ENCODE peak calls at places on chromosomes 11 and 22, in six cellular contexts. A is esophagus muscularis mucosa, R is brain microvascular endothelial cell, M is heart left ventricle, U is tibial nerve, J is OCI-LY7. S is an unnamed sample. For H3K36me3, the result is how much of the 10 kb centered on the place peaks cover.

GRCh38 chr11:114358711-114359110 is 41.6 kb downstream of the C11orf71 start:
- DNase-seq in R (no peak), A (no peak), M (no peak), U (no peak), J (no peak), S (no peak)

GRCh38 chr11:60159284-60159683 is 23.6 kb downstream of the MS4A6A start:
- DNase-seq in R (no peak), M (no peak), A (no peak), U (no peak), J (no peak), S (no peak)

GRCh38 chr22:47201996-47202818 is 439.8 kb downstream of the TBC1D22A start:
- DNase-seq in A (peak), U (peak), M (no peak), R (no peak), J (no peak), S (no peak)

GRCh38 chr11:121514401-121514981 is 61.7 kb upstream of the SORL1-AS1 start:
- DNase-seq in J (no peak), R (no peak), M (no peak), U (no peak), A (no peak), S (no peak)

GRCh38 chr11:112837162-112837826 is 123.9 kb upstream of the NCAM1 start:
- DNase-seq in A (peak), R (no peak), U (no peak), M (peak), J (no peak), S (no peak)

GRCh38 chr11:69887841-69888670 is 68.8 kb upstream of the FGF3 start:
- DNase-seq in A (no peak), J (no peak), U (no peak), R (no peak), M (no peak), S (no peak)

GRCh38 chr11:1928038-1928890 is 8.8 kb downstream of the TNNT3 start:
- DNase-seq in R (no peak), J (no peak), U (no peak), M (no peak), A (no peak), S (no peak)

GRCh38 chr11:65944767-65945166 is 513 bp upstream of the TSGA10IP start:
- DNase-seq in U (no peak), M (no peak), A (no peak), R (no peak), J (no peak), S (no peak)

GRCh38 chr22:29797351-29797750 is 30.2 kb downstream of the UQCR10 start:
- DNase-seq in R (no peak), J (peak), M (no peak), U (no peak), A (no peak), S (no peak)

GRCh38 chr11:62034045-62034355 is 66.6 kb upstream of the FTH1 start:
- DNase-seq in U (no peak), R (no peak), J (no peak), A (no peak), M (no peak), S (no peak)

GRCh38 chr22:24304067-24304675 is 33.5 kb downstream of the SPECC1L start:
- DNase-seq in J (no peak), A (no peak), M (no peak), R (no peak), U (no peak), S (no peak)

GRCh38 chr11:110367571-110367970 is 62.2 kb upstream of the FDX1 start:
- DNase-seq in U (no peak), R (no peak), M (no peak), A (no peak), J (peak), S (no peak)

GRCh38 chr22:23684561-23685031 is 6.2 kb upstream of the RGL4 start:
- DNase-seq in M (no peak), J (no peak), U (peak), A (no peak), R (peak), S (no peak)

GRCh38 chr22:31872209-31872608 is 72.1 kb upstream of the YWHAH start:
- DNase-seq in A (no peak), U (no peak), M (no peak), R (no peak), J (peak), S (no peak)

GRCh38 chr22:48242461-48242864 is 1480.0 kb downstream of the TBC1D22A start:
- DNase-seq in A (no peak), J (no peak), M (no peak), U (no peak), R (no peak), S (no peak)

GRCh38 chr22:48247829-48248228 is 1485.4 kb downstream of the TBC1D22A start:
- DNase-seq in M (no peak), J (no peak), U (no peak), A (no peak), R (no peak), S (no peak)

GRCh38 chr22:48241658-48242057 is 1479.2 kb downstream of the TBC1D22A start:
- DNase-seq in M (no peak), A (no peak), U (no peak), J (no peak), R (no peak), S (no peak)

GRCh38 chr22:48245119-48245485 is 1482.7 kb downstream of the TBC1D22A start:
- DNase-seq in J (no peak), M (no peak), U (no peak), R (no peak), A (no peak), S (no peak)

GRCh38 chr22:48244388-48245118 is 1482.1 kb downstream of the TBC1D22A start:
- DNase-seq in J (no peak), M (no peak), U (no peak), R (no peak), A (no peak), S (no peak)
- TF ChIP-seq CTCF in J (no peak), M (no peak), U (no peak), R (no peak), A (no peak), S (no peak)

GRCh38 chr11:3011891-3012885 is 20.1 kb upstream of the NAP1L4 start:
- DNase-seq in J (no peak), U (no peak), A (no peak), R (no peak), M (no peak), S (no peak)

GRCh38 chr11:3014943-3015342 is 22.8 kb upstream of the NAP1L4 start:
- DNase-seq in M (no peak), A (no peak), U (no peak), J (no peak), R (no peak), S (no peak)

GRCh38 chr11:3016861-3017260 is 24.7 kb upstream of the NAP1L4 start:
- DNase-seq in M (no peak), U (no peak), J (no peak), R (no peak), A (no peak), S (no peak)

GRCh38 chr11:3015796-3016195 is 23.7 kb upstream of the NAP1L4 start:
- DNase-seq in J (no peak), R (no peak), M (no peak), A (no peak), U (no peak), S (no peak)

DNA sequence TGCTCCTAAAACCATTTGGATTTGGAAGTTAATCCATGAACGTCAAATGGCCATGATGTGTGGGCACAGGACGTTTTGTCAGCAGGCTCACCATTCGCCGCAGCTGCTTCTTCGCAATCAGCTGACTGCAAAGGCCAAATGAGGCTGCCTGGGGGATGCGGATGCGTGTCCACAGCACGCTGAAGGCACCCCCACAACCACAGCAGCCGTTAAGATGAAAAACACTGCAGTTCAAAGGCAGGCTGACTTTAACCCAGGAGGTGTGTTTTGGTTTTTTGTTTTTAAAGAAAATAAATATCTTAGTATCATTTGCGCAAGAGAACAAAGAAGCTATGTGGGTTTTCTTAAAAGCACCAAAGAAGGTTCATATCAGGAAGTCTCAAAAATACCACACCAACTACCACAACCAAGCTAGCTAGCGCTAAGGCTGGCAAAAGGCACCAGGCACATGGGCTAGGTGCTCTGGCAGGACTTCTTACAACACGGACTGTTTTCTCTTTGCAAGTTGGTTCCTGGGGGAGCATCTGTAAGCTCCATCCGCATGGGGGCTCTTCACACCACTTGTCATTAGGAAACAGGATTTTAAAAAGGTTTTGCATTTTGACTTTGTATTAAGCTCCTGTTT is 22.3 kb upstream of the NAP1L4 start:
- DNase-seq in A (no peak), R (no peak), J (no peak), M (no peak), U (no peak), S (no peak)
- H3K36me3 ChIP-seq in A (half or more), R (half or more), J (half or more), M (half or more), U (half or more), S (under half)

GRCh38 chr11:123597859-123598258 is 56.6 kb downstream of the SCN3B start:
- DNase-seq in R (no peak), U (no peak), A (no peak), M (no peak), J (no peak), S (no peak)
- TF ChIP-seq CTCF in R (peak), U (no peak), A (no peak), M (no peak), J (peak), S (no peak)

DNA sequence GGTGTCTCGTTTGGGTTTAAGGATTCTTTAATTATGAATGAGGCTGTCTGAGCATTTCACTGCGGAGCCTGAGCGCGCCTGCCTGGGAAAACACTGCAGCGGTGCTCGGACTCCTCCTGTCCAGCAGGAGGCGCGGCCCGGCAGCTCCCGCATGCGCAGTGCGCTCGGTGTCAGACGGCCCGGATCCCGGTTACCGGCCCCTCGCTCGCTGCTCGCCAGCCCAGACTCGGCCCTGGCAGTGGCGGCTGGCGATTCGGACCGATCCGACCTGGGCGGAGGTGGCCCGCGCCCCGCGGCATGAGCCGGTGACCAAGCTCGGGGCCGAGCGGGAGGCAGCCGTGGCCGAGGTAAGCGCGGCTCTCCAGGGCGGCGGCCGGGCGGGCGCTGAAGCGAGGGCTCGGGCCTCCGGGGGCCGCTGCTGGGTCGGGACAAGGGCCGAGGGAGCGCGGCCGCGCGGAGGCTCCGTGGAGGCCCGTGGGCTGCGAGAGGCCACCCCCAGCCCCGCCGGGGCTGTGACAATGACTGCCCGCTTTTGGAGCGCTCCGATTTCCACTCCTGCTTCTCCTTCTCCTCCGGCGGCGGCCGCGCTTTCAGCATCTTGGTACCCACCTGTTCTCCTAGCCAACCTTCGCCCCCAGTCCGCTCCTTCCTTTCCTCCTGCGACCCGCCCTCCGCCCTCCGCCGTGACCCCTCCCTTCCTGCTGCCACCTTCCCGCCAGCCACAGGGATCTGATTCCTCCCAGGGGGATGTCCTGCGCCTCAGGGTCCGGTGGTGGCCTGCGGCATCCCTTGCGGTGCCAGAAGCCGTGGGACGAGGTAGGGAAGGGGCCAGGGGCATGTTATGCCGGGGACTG is at the start of gene EXT2:
- DNase-seq in A (peak), M (peak), J (peak), R (peak), U (peak), S (peak)
- H3K36me3 ChIP-seq in A (under half), M (under half), J (under half), R (under half), U (under half), S (under half)

DNA sequence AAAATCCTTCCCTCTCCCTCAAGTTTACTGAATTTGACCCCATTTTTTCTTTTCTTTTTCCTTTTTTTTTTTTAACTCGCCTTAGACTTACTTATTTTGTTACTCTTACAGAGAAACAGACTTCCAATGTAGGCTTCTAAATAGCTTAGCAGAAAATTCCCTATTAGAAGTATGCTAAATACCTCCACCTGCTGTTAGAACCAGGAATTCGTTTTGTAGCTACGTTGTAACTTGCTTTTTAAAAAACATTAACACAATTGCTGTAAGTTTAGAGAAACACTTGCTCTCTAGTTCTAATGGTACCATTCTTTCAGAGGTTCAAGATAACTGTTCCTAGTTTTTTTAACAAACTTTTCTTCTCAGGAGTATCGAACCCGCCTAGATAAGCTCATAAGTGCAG is 324.2 kb downstream of the DCDC1 start:
- DNase-seq in J (no peak), A (no peak), R (no peak), M (no peak), U (no peak), S (no peak)
- TF ChIP-seq CTCF in J (peak), A (no peak), R (no peak), M (peak), U (no peak), S (peak)

S was measured in GM06990.